ENCODE peak calls at places on chromosomes 16 and 17, in four cellular contexts. One of them, this sample, is unnamed.

GRCh38 chr17:79389896-79390295 is 221.0 kb downstream of the RBFOX3 start:
- DNase-seq in K562: no peak
- DNase-seq in GM12878: no peak
- DNase-seq in HepG2: no peak
- DNase-seq in this sample: no peak

GRCh38 chr17:76909971-76910760 is 42.0 kb downstream of the MGAT5B start:
- DNase-seq in K562: peak; percentile 77
- DNase-seq in GM12878: no peak
- DNase-seq in HepG2: peak; percentile 32
- DNase-seq in this sample: peak; percentile 92

GRCh38 chr16:375927-376816 is 5.6 kb downstream of the PGAP6 start:
- DNase-seq in K562: no peak
- DNase-seq in GM12878: no peak
- DNase-seq in HepG2: no peak
- DNase-seq in this sample: no peak

GRCh38 chr17:82419471-82419995 is 1.1 kb upstream of the OGFOD3 start:
- DNase-seq in K562: no peak
- DNase-seq in GM12878: no peak
- DNase-seq in HepG2: no peak
- DNase-seq in this sample: no peak

GRCh38 chr16:76653390-76654026 is 376.3 kb downstream of the CNTNAP4 start:
- DNase-seq in K562: peak; percentile 16
- DNase-seq in GM12878: peak; percentile 9
- DNase-seq in HepG2: peak; percentile 71
- DNase-seq in this sample: no peak

GRCh38 chr17:75632863-75633483 is at the start of gene SMIM5:
- DNase-seq in K562: peak; percentile 89
- DNase-seq in GM12878: no peak
- DNase-seq in HepG2: peak; percentile 74
- DNase-seq in this sample: peak; percentile 94

GRCh38 chr17:76537578-76538280 is at the start of gene CYGB:
- DNase-seq in K562: no peak
- DNase-seq in GM12878: no peak
- DNase-seq in HepG2: no peak
- DNase-seq in this sample: no peak

GRCh38 chr16:75566889-75567255 is 693 bp downstream of the GABARAPL2 start:
- DNase-seq in K562: peak; percentile 48
- DNase-seq in GM12878: no peak
- DNase-seq in HepG2: no peak
- DNase-seq in this sample: peak; percentile 33

GRCh38 chr17:78433780-78434335 is 55.4 kb downstream of the PGS1 start:
- DNase-seq in K562: no peak
- DNase-seq in GM12878: no peak
- DNase-seq in HepG2: no peak
- DNase-seq in this sample: no peak

GRCh38 chr16:34802396-34802795 is 1343.0 kb downstream of the TP53TG3F start:
- DNase-seq in K562: no peak
- DNase-seq in GM12878: no peak
- DNase-seq in HepG2: no peak
- DNase-seq in this sample: no peak

GRCh38 chr16:22088642-22089041 is 3.7 kb upstream of the VWA3A start:
- DNase-seq in K562: no peak
- DNase-seq in GM12878: no peak
- DNase-seq in HepG2: no peak
- DNase-seq in this sample: no peak

GRCh38 chr17:57523926-57524634 is 221.0 kb downstream of the CCDC182 start:
- DNase-seq in K562: no peak
- DNase-seq in GM12878: no peak
- DNase-seq in HepG2: no peak
- DNase-seq in this sample: no peak

GRCh38 chr17:1985093-1985492 is 40.0 kb downstream of the RTN4RL1 start:
- DNase-seq in K562: no peak
- DNase-seq in GM12878: no peak
- DNase-seq in HepG2: no peak
- DNase-seq in this sample: no peak

GRCh38 chr17:44982113-44982702 is 14.1 kb upstream of the C1QL1 start:
- DNase-seq in K562: no peak
- DNase-seq in GM12878: no peak
- DNase-seq in HepG2: no peak
- DNase-seq in this sample: no peak

GRCh38 chr16:57106767-57107166 is 14.4 kb downstream of the CPNE2 start:
- DNase-seq in K562: no peak
- DNase-seq in GM12878: no peak
- DNase-seq in HepG2: no peak
- DNase-seq in this sample: no peak

GRCh38 chr17:14196337-14196997 is 40.2 kb downstream of the CDRT15 start:
- DNase-seq in K562: no peak
- DNase-seq in GM12878: no peak
- DNase-seq in HepG2: no peak
- DNase-seq in this sample: no peak

GRCh38 chr16:12002447-12003006 is 26.0 kb downstream of the SNX29 start:
- DNase-seq in K562: no peak
- DNase-seq in GM12878: no peak
- DNase-seq in HepG2: no peak
- DNase-seq in this sample: no peak

GRCh38 chr16:535446-536405 is 8.2 kb downstream of the CAPN15 start:
- DNase-seq in K562: peak; percentile 61
- DNase-seq in GM12878: no peak
- DNase-seq in HepG2: no peak
- DNase-seq in this sample: no peak

GRCh38 chr16:50056226-50056625 is 9.5 kb upstream of the HEATR3 start:
- DNase-seq in K562: no peak
- DNase-seq in GM12878: no peak
- DNase-seq in HepG2: no peak
- DNase-seq in this sample: no peak

GRCh38 chr16:15644306-15644961 is 1.5 kb upstream of the MARF1 start:
- DNase-seq in K562: no peak
- DNase-seq in GM12878: no peak
- DNase-seq in HepG2: peak; percentile 87
- DNase-seq in this sample: no peak

GRCh38 chr17:70752966-70753467 is 583.7 kb downstream of the KCNJ2 start:
- DNase-seq in K562: no peak
- DNase-seq in GM12878: no peak
- DNase-seq in HepG2: no peak
- DNase-seq in this sample: no peak

GRCh38 chr16:85182774-85183173 is 70.5 kb upstream of the CIBAR2 start:
- DNase-seq in K562: no peak
- DNase-seq in GM12878: no peak
- DNase-seq in HepG2: no peak
- DNase-seq in this sample: no peak

GRCh38 chr16:78513838-78514237 is 414.4 kb downstream of the WWOX start:
- DNase-seq in K562: no peak
- DNase-seq in GM12878: no peak
- DNase-seq in HepG2: no peak
- DNase-seq in this sample: no peak

GRCh38 chr17:49132699-49133364 is at the start of gene B4GALNT2:
- DNase-seq in K562: no peak
- DNase-seq in GM12878: no peak
- DNase-seq in HepG2: no peak
- DNase-seq in this sample: peak; percentile 64

GRCh38 chr16:57807968-57808528 is 5.8 kb upstream of the KIFC3 start:
- DNase-seq in K562: peak; percentile 78
- DNase-seq in GM12878: no peak
- DNase-seq in HepG2: peak; percentile 92
- DNase-seq in this sample: peak; percentile 71

GRCh38 chr16:67447508-67448076 is 16.7 kb downstream of the HSD11B2 start:
- DNase-seq in K562: peak; percentile 72
- DNase-seq in GM12878: peak; percentile 15
- DNase-seq in HepG2: peak; percentile 49
- DNase-seq in this sample: peak; percentile 62

GRCh38 chr16:72537684-72538083 is 365.7 kb upstream of the PMFBP1 start:
- DNase-seq in K562: no peak
- DNase-seq in GM12878: no peak
- DNase-seq in HepG2: no peak
- DNase-seq in this sample: no peak

DNA sequence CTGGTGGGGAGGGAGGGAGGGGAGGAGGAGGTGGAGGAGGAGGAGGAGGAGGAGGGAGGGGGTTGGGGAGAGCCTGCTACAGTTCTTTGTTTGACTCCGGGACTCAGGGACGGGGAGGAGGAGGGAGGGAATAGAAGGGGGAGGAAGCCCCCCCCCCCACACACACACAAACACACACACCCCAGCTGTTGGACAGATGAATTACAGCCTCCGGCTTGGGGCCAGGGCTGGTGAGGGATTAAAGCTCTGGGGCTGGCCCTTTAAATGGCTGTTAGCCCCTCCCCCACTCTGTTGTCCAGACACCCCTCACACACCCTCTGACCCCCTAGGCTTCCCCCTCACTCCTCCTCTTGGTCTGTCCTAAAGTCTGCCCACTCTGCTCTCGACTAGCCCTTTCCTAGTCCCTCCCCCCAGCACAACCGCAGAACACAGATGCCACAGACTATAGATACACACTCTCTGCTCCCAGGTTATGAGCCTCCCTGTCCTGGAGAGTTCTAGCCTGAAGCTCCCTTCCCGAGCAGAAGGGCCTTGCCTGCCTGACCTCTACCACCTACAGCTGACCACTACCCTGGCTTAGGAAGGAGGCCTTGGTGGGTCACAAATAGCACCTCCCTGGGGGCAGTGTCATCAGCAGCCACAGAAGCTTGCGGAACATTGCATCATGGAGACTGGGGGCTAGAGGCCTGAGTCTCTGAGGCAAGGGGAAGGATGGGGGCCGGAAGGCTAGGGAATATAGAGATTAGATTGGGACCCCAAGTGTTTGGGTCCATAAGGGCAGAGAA is 4.5 kb downstream of the KDM6B start:
- DNase-seq in K562: peak; percentile 29
- DNase-seq in GM12878: no peak
- DNase-seq in HepG2: peak; percentile 41
- DNase-seq in this sample: no peak
- TF ChIP-seq NR2C2 in K562: no peak
- TF ChIP-seq NR2C2 in GM12878: no peak
- TF ChIP-seq NR2C2 in HepG2: peak; percentile 86
- TF ChIP-seq NR2C2 in this sample: no peak

GRCh38 chr16:2428787-2429036 is 535 bp upstream of the CCNF start:
- DNase-seq in K562: no peak
- DNase-seq in GM12878: no peak
- DNase-seq in HepG2: no peak
- DNase-seq in this sample: no peak

GRCh38 chr16:2428051-2428786 is 1.0 kb upstream of the CCNF start:
- DNase-seq in K562: peak; percentile 79
- DNase-seq in GM12878: no peak
- DNase-seq in HepG2: no peak
- DNase-seq in this sample: peak; percentile 61

GRCh38 chr16:2432286-2432685 is 3.0 kb downstream of the CCNF start:
- DNase-seq in K562: no peak
- DNase-seq in GM12878: no peak
- DNase-seq in HepG2: no peak
- DNase-seq in this sample: no peak

GRCh38 chr16:2429037-2429770 is at the start of gene CCNF:
- DNase-seq in K562: peak; percentile 98
- DNase-seq in GM12878: peak; percentile 71
- DNase-seq in HepG2: peak; percentile 85
- DNase-seq in this sample: peak; percentile 99

DNA sequence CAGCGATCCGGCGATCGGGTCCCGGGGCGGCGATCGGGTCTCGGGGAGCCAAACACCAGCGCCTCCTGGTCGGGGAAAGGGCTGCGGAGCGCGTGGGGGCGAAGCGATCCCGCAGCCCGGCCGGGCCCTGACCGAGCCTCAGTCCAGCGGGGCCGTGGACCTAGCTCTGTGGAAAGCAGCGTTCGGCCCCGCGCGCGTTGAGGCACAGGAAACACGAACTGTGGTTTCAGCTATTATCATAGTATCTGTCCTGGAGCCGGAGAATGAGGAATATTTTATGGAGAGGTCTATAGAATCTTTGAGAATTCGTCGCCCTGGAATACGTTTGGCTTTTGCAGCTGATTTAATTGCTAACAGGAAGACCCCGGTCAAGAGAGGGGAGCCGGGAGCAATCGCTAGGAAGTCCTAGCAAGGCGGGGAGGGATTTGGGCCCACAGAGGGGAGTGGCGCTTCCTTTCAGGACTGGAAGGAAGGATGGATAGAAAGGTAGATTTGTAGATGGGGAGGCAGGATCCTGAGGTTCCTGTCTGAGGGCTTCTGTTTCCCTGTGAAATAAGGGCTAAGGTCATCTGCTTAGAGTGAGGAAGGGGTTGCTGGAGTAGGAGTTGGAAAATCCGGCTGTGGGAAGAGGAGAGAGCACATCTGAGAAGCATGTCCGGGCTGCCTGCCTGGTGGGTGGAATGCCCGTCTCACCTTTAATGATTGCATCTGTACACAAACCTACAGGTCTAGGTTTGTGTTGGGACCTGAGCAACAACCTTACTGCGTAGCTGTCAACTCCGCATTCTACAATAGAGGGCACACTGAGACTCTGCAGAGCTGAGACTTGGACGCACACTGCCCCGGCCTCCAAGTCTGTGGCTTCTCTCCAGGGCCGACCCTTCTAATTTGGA is 770 bp downstream of the CCNF start:
- DNase-seq in K562: no peak
- DNase-seq in GM12878: no peak
- DNase-seq in HepG2: peak; percentile 54
- DNase-seq in this sample: no peak
- TF ChIP-seq MAX in K562: no peak
- TF ChIP-seq MAX in GM12878: no peak
- TF ChIP-seq MAX in HepG2: no peak
- TF ChIP-seq MAX in this sample: no peak

GRCh38 chr17:27502526-27503324 is 46.5 kb downstream of the KSR1 start:
- DNase-seq in K562: no peak
- DNase-seq in GM12878: no peak
- DNase-seq in HepG2: no peak
- DNase-seq in this sample: no peak
- TF ChIP-seq NR2C2 in K562: no peak
- TF ChIP-seq NR2C2 in GM12878: no peak
- TF ChIP-seq NR2C2 in HepG2: no peak
- TF ChIP-seq NR2C2 in this sample: no peak

GRCh38 chr17:27496501-27496943 is 40.3 kb downstream of the KSR1 start:
- DNase-seq in K562: no peak
- DNase-seq in GM12878: no peak
- DNase-seq in HepG2: peak; percentile 87
- DNase-seq in this sample: no peak

GRCh38 chr17:27494192-27495091 is 38.2 kb downstream of the KSR1 start:
- DNase-seq in K562: no peak
- DNase-seq in GM12878: no peak
- DNase-seq in HepG2: peak; percentile 84
- DNase-seq in this sample: no peak

GRCh38 chr17:27496971-27497370 is 40.7 kb downstream of the KSR1 start:
- DNase-seq in K562: no peak
- DNase-seq in GM12878: no peak
- DNase-seq in HepG2: no peak
- DNase-seq in this sample: no peak

GRCh38 chr17:27495460-27495859 is 39.2 kb downstream of the KSR1 start:
- DNase-seq in K562: no peak
- DNase-seq in GM12878: no peak
- DNase-seq in HepG2: no peak
- DNase-seq in this sample: no peak

DNA sequence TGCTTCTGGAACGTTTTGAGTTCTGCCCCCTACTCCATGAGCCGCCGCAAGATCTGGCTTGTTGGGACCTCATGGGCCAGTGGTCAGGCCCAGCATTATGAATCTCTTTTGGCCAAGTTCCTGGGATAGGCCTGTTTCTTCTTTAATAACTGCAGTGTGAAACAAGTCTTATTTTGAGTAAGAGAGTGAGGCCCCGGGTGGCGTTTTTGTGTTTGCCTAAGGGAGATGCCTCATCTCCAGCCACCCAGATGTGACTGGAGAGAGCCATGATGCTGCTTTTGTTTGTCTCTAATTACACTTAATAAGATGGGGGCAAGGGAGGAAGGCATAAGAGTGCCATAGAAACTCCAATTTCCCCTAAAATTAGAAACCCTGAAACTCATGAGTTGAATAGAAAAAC is 39.8 kb downstream of the KSR1 start:
- DNase-seq in K562: no peak
- DNase-seq in GM12878: no peak
- DNase-seq in HepG2: no peak
- DNase-seq in this sample: no peak
- TF ChIP-seq MAX in K562: no peak
- TF ChIP-seq MAX in GM12878: no peak
- TF ChIP-seq MAX in HepG2: no peak
- TF ChIP-seq MAX in this sample: no peak